ENCODE peak calls at places on chromosome 3, in four cellular contexts. V, P, Q and B are unnamed samples.

GRCh38 chr3:52451237-52452083 is 2.4 kb downstream of the TNNC1 start:
- DNase-seq in V (no peak), P (no peak), Q (no peak), B (no peak)

GRCh38 chr3:190989213-190989612 is 126.7 kb upstream of the GMNC start:
- DNase-seq in V (no peak), P (no peak), Q (no peak), B (no peak)

GRCh38 chr3:16319307-16319706 is 54.3 kb downstream of the OXNAD1 start:
- DNase-seq in V (no peak), P (peak; percentile 33), Q (no peak), B (no peak)

GRCh38 chr3:128521715-128522114 is 28.7 kb upstream of the GATA2 start:
- DNase-seq in V (no peak), P (no peak), Q (no peak), B (no peak)

GRCh38 chr3:39166932-39167532 is 13.6 kb upstream of the CSRNP1 start:
- DNase-seq in V (no peak), P (peak; percentile 52), Q (peak; percentile 78), B (no peak)

GRCh38 chr3:146502887-146503458 is 33.6 kb upstream of the PLSCR2 start:
- DNase-seq in V (no peak), P (no peak), Q (peak; percentile 32), B (no peak)

GRCh38 chr3:126104742-126105605 is 21.1 kb upstream of the SLC41A3 start:
- DNase-seq in V (peak; percentile 54), P (no peak), Q (no peak), B (no peak)

GRCh38 chr3:100189444-100189964 is 71.3 kb upstream of the TBC1D23 start:
- DNase-seq in V (no peak), P (no peak), Q (no peak), B (no peak)

GRCh38 chr3:151296226-151296625 is 17.9 kb upstream of the P2RY14 start:
- DNase-seq in V (no peak), P (no peak), Q (no peak), B (no peak)

GRCh38 chr3:12229896-12230295 is 59.0 kb upstream of the PPARG start:
- DNase-seq in V (peak; percentile 75), P (peak; percentile 85), Q (peak; percentile 38), B (peak; percentile 73)

GRCh38 chr3:176994393-176994792 is 202.9 kb downstream of the TBL1XR1 start:
- DNase-seq in V (no peak), P (no peak), Q (no peak), B (no peak)

GRCh38 chr3:10554236-10554611 is 48.8 kb upstream of the ATP2B2 start:
- DNase-seq in V (no peak), P (no peak), Q (peak; percentile 22), B (no peak)

GRCh38 chr3:57715672-57716071 is 22.8 kb upstream of the DENND6A start:
- DNase-seq in V (no peak), P (no peak), Q (no peak), B (no peak)

GRCh38 chr3:36792342-36792741 is 28.0 kb upstream of the DCLK3 start:
- DNase-seq in V (no peak), P (no peak), Q (peak; percentile 23), B (no peak)

GRCh38 chr3:56835626-56836025 is 33.9 kb upstream of the ARHGEF3 start:
- DNase-seq in V (no peak), P (no peak), Q (peak; percentile 51), B (no peak)

GRCh38 chr3:50436063-50436674 is 67.3 kb downstream of the CACNA2D2 start:
- DNase-seq in V (peak; percentile 91), P (peak; percentile 90), Q (peak; percentile 7), B (peak; percentile 80)

GRCh38 chr3:155347901-155348300 is 54.4 kb upstream of the STRIT1 start:
- DNase-seq in V (no peak), P (no peak), Q (no peak), B (no peak)

GRCh38 chr3:107752202-107752990 is 229.6 kb downstream of the BBX start:
- DNase-seq in V (no peak), P (no peak), Q (peak; percentile 25), B (no peak)

GRCh38 chr3:143366672-143367071 is 247.1 kb downstream of the CHST2 start:
- DNase-seq in V (no peak), P (no peak), Q (no peak), B (no peak)

GRCh38 chr3:172557515-172558220 is 34.4 kb upstream of the TNFSF10 start:
- DNase-seq in V (no peak), P (no peak), Q (peak; percentile 34), B (no peak)

GRCh38 chr3:196661400-196661799 is 21.9 kb downstream of the NRROS start:
- DNase-seq in V (no peak), P (no peak), Q (no peak), B (no peak)

GRCh38 chr3:12148183-12148940 is 10.3 kb downstream of the TIMP4 start:
- DNase-seq in V (no peak), P (no peak), Q (no peak), B (no peak)

GRCh38 chr3:157027861-157028745 is 131.8 kb downstream of the CCNL1 start:
- DNase-seq in V (no peak), P (no peak), Q (peak; percentile 77), B (no peak)

GRCh38 chr3:179902061-179902460 is 134.7 kb downstream of the PEX5L start:
- DNase-seq in V (no peak), P (no peak), Q (no peak), B (no peak)

GRCh38 chr3:133578548-133579191 is 5.2 kb downstream of the CDV3 start:
- DNase-seq in V (no peak), P (no peak), Q (peak; percentile 55), B (no peak)

GRCh38 chr3:167866321-167866720 is 130.8 kb downstream of the SERPINI1 start:
- DNase-seq in V (no peak), P (no peak), Q (no peak), B (no peak)

GRCh38 chr3:169082076-169082475 is 581.4 kb downstream of the MECOM start:
- DNase-seq in V (no peak), P (no peak), Q (peak; percentile 26), B (no peak)

GRCh38 chr3:59253523-59253922 is 203.7 kb upstream of the CFAP20DC start:
- DNase-seq in V (no peak), P (no peak), Q (no peak), B (no peak)

GRCh38 chr3:99365396-99365795 is 273.0 kb upstream of the COL8A1 start:
- DNase-seq in V (no peak), P (no peak), Q (peak; percentile 26), B (no peak)

GRCh38 chr3:133711013-133711412 is 35.2 kb upstream of the TF start:
- DNase-seq in V (no peak), P (no peak), Q (no peak), B (no peak)

GRCh38 chr3:126288314-126288713 is 68.9 kb downstream of the KLF15 start:
- DNase-seq in V (no peak), P (peak; percentile 73), Q (no peak), B (no peak)

GRCh38 chr3:114506622-114507300 is 212.9 kb downstream of the TIGIT start:
- DNase-seq in V (no peak), P (no peak), Q (peak; percentile 89), B (no peak)

GRCh38 chr3:53845881-53846133 is 412 bp downstream of the CHDH start:
- DNase-seq in V (no peak), P (no peak), Q (no peak), B (no peak)

GRCh38 chr3:159764211-159765024 is 224.2 kb upstream of the IL12A start:
- DNase-seq in V (peak; percentile 82), P (no peak), Q (peak; percentile 77), B (peak; percentile 69)
- H3K4me3 ChIP-seq in V (peak overlapping the region; percentile 60), P (peak overlapping the region; percentile 72), Q (peak overlapping the region; percentile 76), B (peak overlapping the region; percentile 74)

GRCh38 chr3:69386535-69387385 is 872 bp upstream of the FRMD4B start:
- DNase-seq in V (no peak), P (no peak), Q (no peak), B (no peak)
- H3K27me3 ChIP-seq in V (peaks cover 14% of the 10 kb centered on the region), P (peaks cover 72% of the 10 kb centered on the region), Q (no peaks in the 10 kb centered on the region), B (no peaks in the 10 kb centered on the region)

GRCh38 chr3:13411186-13411860 is 8.8 kb downstream of the NUP210 start:
- DNase-seq in V (no peak), P (no peak), Q (no peak), B (no peak)

GRCh38 chr3:13415236-13416001 is 4.7 kb downstream of the NUP210 start:
- DNase-seq in V (no peak), P (no peak), Q (no peak), B (no peak)

GRCh38 chr3:13416002-13416793 is 3.9 kb downstream of the NUP210 start:
- DNase-seq in V (no peak), P (no peak), Q (no peak), B (no peak)

GRCh38 chr3:13408890-13409289 is 11.2 kb downstream of the NUP210 start:
- DNase-seq in V (no peak), P (no peak), Q (no peak), B (no peak)

DNA sequence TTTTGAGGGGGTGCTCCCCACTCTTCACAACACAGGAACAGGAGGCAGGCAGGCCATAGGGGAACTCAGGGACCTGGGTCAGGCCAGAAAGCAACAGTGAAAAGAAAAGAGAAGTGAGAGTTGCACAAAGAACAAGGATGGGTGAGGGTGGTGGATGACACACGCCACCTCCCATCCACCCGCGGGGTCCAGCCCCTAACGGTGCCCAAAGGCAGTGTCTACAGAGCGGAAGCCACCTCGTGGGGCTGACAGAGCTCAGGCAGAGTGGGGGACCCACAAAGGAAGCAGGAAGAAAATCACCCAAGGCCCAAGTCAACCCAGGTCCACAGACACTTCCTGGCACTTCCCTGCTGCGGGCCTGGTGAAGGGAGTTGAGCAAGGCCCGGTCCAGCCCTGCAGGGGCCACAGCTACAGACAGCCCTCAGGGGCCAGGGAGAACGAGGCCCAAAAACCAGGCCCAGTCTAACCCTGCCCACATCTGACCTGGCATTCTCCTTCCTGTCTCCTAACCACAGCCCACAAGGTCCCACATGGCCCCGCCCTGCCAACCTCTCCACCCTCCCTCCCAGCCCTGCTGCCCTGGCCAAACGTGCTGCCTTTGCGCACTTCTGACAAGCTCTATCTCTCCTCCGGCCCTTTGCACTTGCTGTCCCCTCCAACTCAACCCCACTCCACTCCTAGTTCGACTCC is 5.9 kb downstream of the NUP210 start:
- DNase-seq in V (peak; percentile 92), P (peak; percentile 56), Q (no peak), B (peak; percentile 87)
- H3K4me3 ChIP-seq in V (peak overlapping the region; percentile 11), P (no peak overlapping the region), Q (no peak overlapping the region), B (no peak overlapping the region)

DNA sequence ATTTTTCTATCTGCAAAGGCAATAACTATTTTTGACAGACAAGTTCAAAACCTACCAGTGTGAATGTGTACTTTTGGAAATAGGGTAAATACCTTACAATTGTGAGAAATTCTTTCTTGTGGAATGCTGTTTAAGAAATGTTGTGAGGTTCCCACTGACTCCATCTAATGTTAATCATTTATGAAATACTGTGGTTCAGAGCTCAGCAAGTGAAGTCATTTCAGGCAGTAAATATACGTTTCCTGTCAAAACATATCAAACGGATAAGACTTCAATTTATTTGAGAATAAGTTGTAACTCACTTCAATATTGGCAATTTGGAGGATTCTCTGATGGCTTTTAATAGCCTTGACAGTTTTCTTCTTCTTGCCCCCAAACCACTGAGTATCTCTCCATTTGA is 16.4 kb downstream of the TAFA4 start:
- DNase-seq in V (no peak), P (no peak), Q (no peak), B (no peak)
- H3K27me3 ChIP-seq in V (peaks cover 67% of the 10 kb centered on the region), P (peaks cover 42% of the 10 kb centered on the region), Q (no peaks in the 10 kb centered on the region), B (peaks cover 23% of the 10 kb centered on the region)

GRCh38 chr3:43190682-43191081 is 84.8 kb upstream of the POMGNT2 start:
- DNase-seq in V (no peak), P (no peak), Q (peak; percentile 53), B (no peak)
- H3K4me3 ChIP-seq in V (no peak overlapping the region), P (no peak overlapping the region), Q (no peak overlapping the region), B (no peak overlapping the region)